ENCODE peak calls at places on chromosomes 1 and 21, in five cellular contexts. M is cardiac muscle cell, N is upper lobe of right lung, W is heart right ventricle, O is thoracic aorta. H is an unnamed sample.

GRCh38 chr1:117260761-117261462 is 50.2 kb upstream of the VTCN1 start:
- DNase-seq in M (no peak), N (no peak), W (no peak), O (no peak), H (no peak)

GRCh38 chr1:28126778-28127430 is 38.5 kb upstream of the EYA3 start:
- DNase-seq in M (no peak), N (no peak), W (no peak), O (no peak), H (no peak)

GRCh38 chr1:207751790-207752455 is at the start of gene CD46:
- DNase-seq in M (peak; percentile 99), N (peak; percentile 99), W (peak; percentile 96), O (peak; percentile 90), H (peak; percentile 97)

GRCh38 chr1:182841368-182841988 is 2.3 kb downstream of the DHX9 start:
- DNase-seq in M (no peak), N (no peak), W (no peak), O (no peak), H (no peak)

GRCh38 chr1:188355082-188355481 is 1526.3 kb downstream of the PLA2G4A start:
- DNase-seq in M (no peak), N (no peak), W (no peak), O (no peak), H (no peak)

GRCh38 chr1:5993553-5994510 is 1.6 kb upstream of the NPHP4 start:
- DNase-seq in M (no peak), N (peak; percentile 63), W (no peak), O (no peak), H (no peak)

GRCh38 chr1:93446837-93447451 is 974 bp upstream of the FNBP1L start:
- DNase-seq in M (no peak), N (peak; percentile 71), W (peak; percentile 33), O (no peak), H (no peak)

GRCh38 chr21:28142692-28143091 is 850.0 kb downstream of the LTN1 start:
- DNase-seq in M (no peak), N (no peak), W (no peak), O (no peak), H (no peak)

DNA sequence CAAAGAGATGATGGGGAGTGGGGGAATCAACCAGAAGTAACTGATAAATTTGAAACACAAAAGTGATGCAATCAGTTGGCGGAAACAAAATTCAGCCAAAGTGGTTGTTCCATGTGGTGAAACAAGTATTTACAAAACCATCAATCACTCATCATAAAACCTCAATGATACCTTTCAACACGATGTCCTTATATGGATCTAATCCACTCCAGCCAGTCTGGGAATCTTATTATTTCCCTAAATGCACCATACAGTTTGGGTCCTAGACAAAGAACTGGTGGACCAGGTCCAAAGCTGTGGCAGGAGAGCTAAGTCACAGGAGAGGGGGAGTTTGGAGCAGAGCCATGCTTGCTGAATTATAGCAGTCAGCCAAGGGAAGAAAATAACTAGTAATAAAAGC is 303.7 kb upstream of the LRRC7 start:
- DNase-seq in M (no peak), N (no peak), W (peak; percentile 34), O (peak; percentile 2), H (peak; percentile 68)
- H3K27ac ChIP-seq in M (no peak overlapping the region), N (no peak overlapping the region), W (no peak overlapping the region), O (no peak overlapping the region), H (no peak overlapping the region)

GRCh38 chr1:169107673-169108160 is 1.2 kb downstream of the ATP1B1 start:
- DNase-seq in M (no peak), N (no peak), W (peak; percentile 47), O (no peak), H (no peak)
- H3K4me1 ChIP-seq in M (peaks cover 28% of the 10 kb centered on the region), N (peaks cover 18% of the 10 kb centered on the region), W (peaks cover 67% of the 10 kb centered on the region), O (peaks cover 8% of the 10 kb centered on the region), H (peaks cover 41% of the 10 kb centered on the region)

GRCh38 chr21:38300180-38300579 is 43.4 kb downstream of the KCNJ15 start:
- DNase-seq in M (no peak), N (no peak), W (no peak), O (no peak), H (no peak)
- H3K27ac ChIP-seq in M (no peak overlapping the region), N (no peak overlapping the region), W (no peak overlapping the region), O (no peak overlapping the region), H (no peak overlapping the region)

GRCh38 chr1:109821831-109822745 is 58.4 kb upstream of the EPS8L3 start:
- DNase-seq in M (no peak), N (no peak), W (peak; percentile 39), O (no peak), H (peak; percentile 74)

GRCh38 chr1:109824349-109825115 is 60.8 kb upstream of the EPS8L3 start:
- DNase-seq in M (no peak), N (no peak), W (no peak), O (no peak), H (no peak)

GRCh38 chr1:109825774-109826173 is 62.1 kb upstream of the EPS8L3 start:
- DNase-seq in M (no peak), N (no peak), W (no peak), O (no peak), H (no peak)

GRCh38 chr1:109822749-109823542 is 59.2 kb upstream of the EPS8L3 start:
- DNase-seq in M (no peak), N (no peak), W (no peak), O (no peak), H (no peak)

GRCh38 chr1:109823543-109824348 is 60.0 kb upstream of the EPS8L3 start:
- DNase-seq in M (peak; percentile 36), N (peak; percentile 70), W (no peak), O (no peak), H (peak; percentile 92)
- H3K4me1 ChIP-seq in M (no peaks in the 10 kb centered on the region), N (peaks cover 69% of the 10 kb centered on the region), W (peaks cover 90% of the 10 kb centered on the region), O (peaks cover 55% of the 10 kb centered on the region), H (peaks cover 90% of the 10 kb centered on the region)

DNA sequence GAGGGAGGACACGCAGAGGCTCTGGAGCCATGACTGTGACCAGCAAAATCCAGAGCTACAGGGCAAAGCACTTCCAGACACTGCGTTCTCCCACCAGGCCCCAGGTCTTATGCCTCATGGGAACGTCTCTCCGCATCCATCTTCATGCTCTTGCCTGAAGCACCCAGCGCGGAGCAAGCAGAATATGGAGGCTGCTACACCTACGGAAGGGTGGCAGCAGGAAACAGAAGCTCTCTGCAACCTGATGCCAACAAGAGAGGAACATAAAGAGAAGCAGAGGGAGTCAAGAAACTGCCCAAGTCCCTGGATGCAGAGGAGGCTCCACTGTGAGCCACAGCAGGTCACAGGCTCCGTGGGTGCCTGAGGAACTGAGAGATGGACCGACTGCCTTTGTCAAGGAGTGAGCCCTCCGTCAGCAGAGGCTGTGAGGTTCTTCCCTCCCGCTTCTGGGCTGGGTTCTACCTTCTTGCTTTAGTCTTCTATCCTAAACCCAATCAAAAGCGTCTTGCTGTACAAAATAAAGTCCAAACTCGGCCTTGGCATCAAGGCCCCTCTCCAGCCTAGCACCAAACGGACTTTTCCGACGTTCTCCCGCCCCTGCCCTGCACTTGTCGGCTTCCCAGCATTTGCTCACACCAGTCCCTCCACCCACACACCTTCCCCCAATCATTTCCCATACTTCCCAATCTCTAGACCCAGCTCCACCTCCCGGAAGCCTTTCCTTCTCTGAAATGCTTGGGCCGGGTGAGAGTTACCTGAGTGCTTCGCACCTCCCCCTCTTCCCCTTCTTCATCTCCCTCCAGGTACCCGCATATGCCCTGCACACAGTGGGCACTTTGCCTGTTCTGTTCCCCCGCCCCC is 902 bp downstream of the DHCR24 start:
- DNase-seq in M (peak; percentile 44), N (peak; percentile 82), W (peak; percentile 6), O (no peak), H (no peak)
- H3K27ac ChIP-seq in M (no peak overlapping the region), N (peak overlapping the region; percentile 58), W (no peak overlapping the region), O (no peak overlapping the region), H (peak overlapping the region; percentile 62)

GRCh38 chr1:55211456-55211855 is 3.7 kb downstream of the USP24 start:
- DNase-seq in M (no peak), N (no peak), W (no peak), O (no peak), H (no peak)

GRCh38 chr1:55212349-55213028 is 2.7 kb downstream of the USP24 start:
- DNase-seq in M (no peak), N (no peak), W (no peak), O (no peak), H (no peak)

GRCh38 chr1:55213029-55213884 is 1.9 kb downstream of the USP24 start:
- DNase-seq in M (no peak), N (no peak), W (no peak), O (no peak), H (no peak)

GRCh38 chr1:55210990-55211389 is 4.2 kb downstream of the USP24 start:
- DNase-seq in M (no peak), N (no peak), W (no peak), O (no peak), H (no peak)

GRCh38 chr1:55211909-55212308 is 3.3 kb downstream of the USP24 start:
- DNase-seq in M (no peak), N (no peak), W (no peak), O (no peak), H (no peak)
- H3K4me1 ChIP-seq in M (peaks cover 30% of the 10 kb centered on the region), N (peaks cover 60% of the 10 kb centered on the region), W (peaks cover 82% of the 10 kb centered on the region), O (peaks cover 52% of the 10 kb centered on the region), H (peaks cover 75% of the 10 kb centered on the region)

H was measured in tibial artery.